ENCODE peak calls at places on chromosomes 1 and 21, in nine cellular contexts. Z is natural killer cell; D is nephron progenitor cell; R is epithelial cell of esophagus; X is activated gamma-delta T cell treated with anti-CD3 and anti-CD28 coated beads, Interleukin-2, amount 50 U/mL, for 16 hours; B is psoas muscle; N is activated CD4-positive, alpha-beta T cell treated with anti-CD3 and anti-CD28 coated beads for 24 hours; I is mucosa of descending colon; P is cardiac fibroblast. G is an unnamed sample.

GRCh38 chr1:231926340-231926739 is 299.8 kb downstream of the DISC1 start:
- DNase-seq in Z (no peak), D (no peak), R (peak; percentile 32), X (no peak), B (no peak), N (no peak), I (no peak), P (peak; percentile 54), G (no peak)

GRCh38 chr1:97740891-97741290 is 179.9 kb downstream of the DPYD start:
- DNase-seq in Z (no peak), D (no peak), R (no peak), X (no peak), B (no peak), N (no peak), I (no peak), P (no peak), G (no peak)

GRCh38 chr21:20998886-20999285 is 677 bp downstream of the NCAM2 start:
- DNase-seq in Z (no peak), D (no peak), R (no peak), X (no peak), B (no peak), N (no peak), I (no peak), P (peak; percentile 1), G (no peak)

GRCh38 chr1:168236836-168237611 is 11.2 kb downstream of the SFT2D2 start:
- DNase-seq in Z (no peak), D (no peak), R (no peak), X (no peak), B (no peak), N (no peak), I (no peak), P (no peak), G (no peak)

GRCh38 chr21:44920694-44921604 is at the start of gene ITGB2:
- DNase-seq in Z (peak; percentile 54), D (no peak), R (no peak), X (peak; percentile 56), B (peak; percentile 74), N (peak; percentile 64), I (peak; percentile 87), P (no peak), G (peak; percentile 55)

GRCh38 chr1:156114101-156114918 is at the start of gene LMNA:
- DNase-seq in Z (peak; percentile 76), D (peak; percentile 55), R (peak; percentile 98), X (peak; percentile 72), B (peak; percentile 98), N (peak; percentile 65), I (peak; percentile 93), P (peak; percentile 96), G (peak; percentile 81)

GRCh38 chr1:151898519-151898991 is 10.8 kb downstream of the THEM4 start:
- DNase-seq in Z (no peak), D (no peak), R (no peak), X (peak; percentile 25), B (no peak), N (no peak), I (peak; percentile 57), P (no peak), G (peak; percentile 46)

GRCh38 chr1:240722788-240723187 is 110.8 kb upstream of the GREM2 start:
- DNase-seq in Z (no peak), D (no peak), R (no peak), X (no peak), B (no peak), N (no peak), I (no peak), P (no peak), G (no peak)

GRCh38 chr1:89908993-89909436 is 85.9 kb upstream of the ZNF326 start:
- DNase-seq in Z (no peak), D (no peak), R (peak; percentile 92), X (no peak), B (no peak), N (no peak), I (no peak), P (peak; percentile 76), G (no peak)

GRCh38 chr1:47515390-47515789 is 77.5 kb downstream of the FOXD2 start:
- DNase-seq in Z (no peak), D (no peak), R (no peak), X (no peak), B (no peak), N (no peak), I (no peak), P (no peak), G (no peak)

G was measured in activated CD8-positive, alpha-beta memory T cell treated with anti-CD3 and anti-CD28 coated beads, Interleukin-2, amount 50 U/mL, for 4 hours.